ENCODE peak calls at places on chromosomes 16 and 17, in nine cellular contexts. C, R, G, S, E, Z, M, K and V are unnamed samples.

GRCh38 chr17:50153650-50154575 is 3.4 kb upstream of the PPP1R9B start:
- DNase-seq in C (no peak), R (no peak), G (no peak), S (no peak), E (no peak), Z (peak), M (no peak), K (no peak), V (no peak)

GRCh38 chr16:81478876-81479496 is 34.4 kb downstream of the CMIP start:
- DNase-seq in C (peak), R (no peak), G (peak), S (no peak), E (no peak), Z (no peak), M (no peak), K (no peak), V (no peak)

GRCh38 chr17:5864910-5865657 is 205.1 kb upstream of the WSCD1 start:
- DNase-seq in C (no peak), R (no peak), G (no peak), S (no peak), E (no peak), Z (no peak), M (no peak), K (no peak), V (peak)

GRCh38 chr17:81959362-81960129 is 1.4 kb downstream of the NOTUM start:
- DNase-seq in C (peak), R (peak), G (peak), S (peak), E (peak), Z (peak), M (no peak), K (peak), V (peak)

GRCh38 chr16:21033707-21034106 is 116.9 kb downstream of the DNAH3 start:
- DNase-seq in C (no peak), R (no peak), G (no peak), S (no peak), E (no peak), Z (no peak), M (no peak), K (no peak), V (peak)

GRCh38 chr17:34781071-34781470 is 180.2 kb downstream of the CCT6B start:
- DNase-seq in C (no peak), R (no peak), G (no peak), S (no peak), E (no peak), Z (no peak), M (no peak), K (no peak), V (no peak)

GRCh38 chr16:89373355-89374110 is 116.8 kb downstream of the ANKRD11 start:
- DNase-seq in C (no peak), R (no peak), G (no peak), S (no peak), E (no peak), Z (no peak), M (peak), K (peak), V (peak)

GRCh38 chr16:20904507-20905079 is 4.0 kb downstream of the LYRM1 start:
- DNase-seq in C (no peak), R (peak), G (peak), S (peak), E (no peak), Z (no peak), M (no peak), K (no peak), V (no peak)

GRCh38 chr17:16286009-16286946 is 67.0 kb downstream of the CENPV start:
- DNase-seq in C (peak), R (peak), G (peak), S (peak), E (peak), Z (peak), M (peak), K (peak), V (peak)

GRCh38 chr17:74037320-74037719 is 166.2 kb upstream of the RPL38 start:
- DNase-seq in C (peak), R (no peak), G (no peak), S (no peak), E (peak), Z (no peak), M (no peak), K (peak), V (peak)

GRCh38 chr17:66493283-66494019 is 191.0 kb downstream of the PRKCA start:
- DNase-seq in C (no peak), R (peak), G (no peak), S (no peak), E (no peak), Z (no peak), M (no peak), K (no peak), V (peak)

GRCh38 chr16:66326995-66327513 is 39.4 kb upstream of the CDH5 start:
- DNase-seq in C (no peak), R (no peak), G (no peak), S (no peak), E (no peak), Z (peak), M (no peak), K (peak), V (no peak)

GRCh38 chr17:19270347-19270950 is 33.3 kb downstream of the EPN2 start:
- DNase-seq in C (no peak), R (no peak), G (no peak), S (no peak), E (no peak), Z (peak), M (no peak), K (no peak), V (no peak)

GRCh38 chr17:78032166-78032565 is 73.7 kb downstream of the TNRC6C start:
- DNase-seq in C (no peak), R (no peak), G (no peak), S (no peak), E (no peak), Z (no peak), M (no peak), K (no peak), V (peak)

GRCh38 chr16:90015586-90016338 is 3.5 kb downstream of the DBNDD1 start:
- DNase-seq in C (no peak), R (no peak), G (no peak), S (no peak), E (no peak), Z (no peak), M (no peak), K (no peak), V (no peak)

GRCh38 chr16:6453742-6454141 is 878.9 kb upstream of the RBFOX1 start:
- DNase-seq in C (no peak), R (no peak), G (no peak), S (no peak), E (no peak), Z (no peak), M (no peak), K (no peak), V (no peak)

GRCh38 chr17:16942141-16943031 is 29.5 kb downstream of the TNFRSF13B start:
- DNase-seq in C (no peak), R (no peak), G (no peak), S (no peak), E (no peak), Z (no peak), M (no peak), K (no peak), V (no peak)

GRCh38 chr17:1252203-1252608 is 18.0 kb upstream of the BHLHA9 start:
- DNase-seq in C (no peak), R (no peak), G (no peak), S (no peak), E (no peak), Z (no peak), M (no peak), K (no peak), V (no peak)

GRCh38 chr17:1181769-1182137 is 2.0 kb upstream of the ABR start:
- DNase-seq in C (no peak), R (no peak), G (no peak), S (no peak), E (no peak), Z (no peak), M (no peak), K (no peak), V (peak)

GRCh38 chr17:38606646-38607611 is 1.2 kb upstream of the SRCIN1 start:
- DNase-seq in C (no peak), R (no peak), G (no peak), S (no peak), E (no peak), Z (peak), M (no peak), K (no peak), V (no peak)

GRCh38 chr16:79811541-79811940 is 211.0 kb upstream of the MAF start:
- DNase-seq in C (no peak), R (no peak), G (no peak), S (no peak), E (no peak), Z (no peak), M (no peak), K (no peak), V (no peak)

GRCh38 chr17:17542906-17543635 is 46.9 kb upstream of the RASD1 start:
- DNase-seq in C (no peak), R (no peak), G (no peak), S (no peak), E (no peak), Z (no peak), M (no peak), K (no peak), V (no peak)

GRCh38 chr17:48799069-48799710 is 17.8 kb downstream of the TTLL6 start:
- DNase-seq in C (no peak), R (no peak), G (no peak), S (no peak), E (no peak), Z (no peak), M (no peak), K (peak), V (no peak)

GRCh38 chr17:77376795-77377751 is 236.3 kb downstream of the SEC14L1 start:
- DNase-seq in C (no peak), R (no peak), G (no peak), S (no peak), E (no peak), Z (no peak), M (no peak), K (peak), V (no peak)

GRCh38 chr17:44941712-44942331 is 5.8 kb downstream of the KIF18B start:
- DNase-seq in C (no peak), R (no peak), G (no peak), S (no peak), E (no peak), Z (no peak), M (no peak), K (no peak), V (no peak)
- TF ChIP-seq CTCF in C (no peak), R (no peak), G (no peak), S (no peak), E (no peak), Z (no peak), M (no peak), K (no peak), V (no peak)

DNA sequence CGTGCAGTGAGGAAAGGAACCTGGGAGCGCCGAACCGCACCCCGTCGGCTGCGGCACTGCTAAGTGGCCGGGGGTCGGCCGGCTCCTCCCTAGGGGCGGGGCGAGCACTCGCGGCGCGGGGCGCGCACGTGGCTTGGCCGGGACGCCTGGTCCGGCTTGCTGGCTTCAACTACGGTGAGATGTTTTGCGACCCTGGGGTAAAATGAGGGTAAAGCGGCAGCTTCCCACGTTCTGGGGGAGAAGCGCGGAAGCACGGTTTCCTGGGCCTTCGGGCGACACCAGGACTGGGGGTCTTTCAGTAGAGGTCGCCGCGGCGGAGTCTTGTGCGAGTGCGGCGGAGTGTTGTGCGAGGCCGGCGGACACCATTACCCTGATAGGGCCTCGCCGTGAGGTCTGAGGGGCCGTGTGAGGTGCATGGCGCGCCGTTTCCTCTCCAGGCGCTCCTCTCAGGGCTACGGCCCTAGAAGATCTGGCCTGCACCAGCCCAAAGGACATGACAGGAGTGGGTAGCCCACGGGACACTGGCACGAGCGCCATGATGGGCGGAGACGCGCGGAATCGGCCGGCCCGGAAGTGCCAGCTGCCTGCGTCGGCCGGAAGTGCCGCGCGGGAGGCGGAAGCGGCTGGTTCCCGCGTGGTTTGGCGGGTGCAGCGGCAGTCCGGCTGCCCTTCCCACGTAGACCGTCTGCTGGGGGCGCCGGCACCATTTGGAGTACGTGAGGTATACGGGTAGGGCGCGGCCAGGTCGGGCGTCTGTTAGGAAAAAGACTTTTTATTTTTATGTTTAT is at the start of gene PIGW:
- DNase-seq in C (peak), R (peak), G (peak), S (peak), E (peak), Z (peak), M (peak), K (peak), V (peak)
- TF ChIP-seq CTCF in C (no peak), R (no peak), G (peak), S (no peak), E (no peak), Z (peak), M (no peak), K (peak), V (peak)

GRCh38 chr16:12802048-12802447 is 1.6 kb downstream of the CPPED1 start:
- DNase-seq in C (no peak), R (no peak), G (no peak), S (no peak), E (no peak), Z (no peak), M (no peak), K (no peak), V (no peak)

GRCh38 chr16:12802661-12803060 is 1.0 kb downstream of the CPPED1 start:
- DNase-seq in C (no peak), R (no peak), G (no peak), S (no peak), E (no peak), Z (no peak), M (no peak), K (no peak), V (no peak)

GRCh38 chr16:12803203-12804093 is at the start of gene CPPED1:
- DNase-seq in C (peak), R (peak), G (peak), S (peak), E (peak), Z (peak), M (no peak), K (peak), V (peak)

GRCh38 chr16:12805091-12805490 is 1.4 kb upstream of the CPPED1 start:
- DNase-seq in C (no peak), R (no peak), G (no peak), S (no peak), E (no peak), Z (no peak), M (no peak), K (no peak), V (no peak)

DNA sequence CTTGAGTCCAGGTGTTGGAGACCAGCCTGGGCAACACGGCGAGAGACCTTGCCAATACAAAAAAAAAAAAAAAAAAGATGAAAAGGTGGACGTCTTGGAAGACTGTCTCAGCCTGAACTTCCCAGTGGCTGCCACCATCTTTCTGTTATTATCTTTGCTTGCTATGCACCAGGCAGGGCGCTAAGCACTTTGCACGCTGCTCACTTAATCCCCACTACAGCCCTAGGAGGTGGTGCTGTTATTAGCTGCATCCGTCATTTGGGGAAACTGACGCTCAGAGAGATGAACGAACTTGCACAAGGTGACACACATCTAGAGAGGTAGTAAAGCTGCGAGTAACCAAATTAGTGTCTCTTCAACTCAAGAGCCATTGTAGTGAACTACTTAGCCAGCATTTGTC is 708 bp upstream of the CPPED1 start:
- DNase-seq in C (no peak), R (no peak), G (no peak), S (no peak), E (no peak), Z (no peak), M (no peak), K (no peak), V (no peak)
- TF ChIP-seq CTCF in C (no peak), R (no peak), G (no peak), S (no peak), E (no peak), Z (no peak), M (no peak), K (no peak), V (no peak)

GRCh38 chr17:42163113-42163512 is 8.3 kb upstream of the RAB5C start:
- DNase-seq in C (no peak), R (no peak), G (peak), S (no peak), E (peak), Z (peak), M (no peak), K (no peak), V (no peak)
- TF ChIP-seq CTCF in C (no peak), R (peak), G (peak), S (no peak), E (peak), Z (no peak), M (peak), K (peak), V (peak)

DNA sequence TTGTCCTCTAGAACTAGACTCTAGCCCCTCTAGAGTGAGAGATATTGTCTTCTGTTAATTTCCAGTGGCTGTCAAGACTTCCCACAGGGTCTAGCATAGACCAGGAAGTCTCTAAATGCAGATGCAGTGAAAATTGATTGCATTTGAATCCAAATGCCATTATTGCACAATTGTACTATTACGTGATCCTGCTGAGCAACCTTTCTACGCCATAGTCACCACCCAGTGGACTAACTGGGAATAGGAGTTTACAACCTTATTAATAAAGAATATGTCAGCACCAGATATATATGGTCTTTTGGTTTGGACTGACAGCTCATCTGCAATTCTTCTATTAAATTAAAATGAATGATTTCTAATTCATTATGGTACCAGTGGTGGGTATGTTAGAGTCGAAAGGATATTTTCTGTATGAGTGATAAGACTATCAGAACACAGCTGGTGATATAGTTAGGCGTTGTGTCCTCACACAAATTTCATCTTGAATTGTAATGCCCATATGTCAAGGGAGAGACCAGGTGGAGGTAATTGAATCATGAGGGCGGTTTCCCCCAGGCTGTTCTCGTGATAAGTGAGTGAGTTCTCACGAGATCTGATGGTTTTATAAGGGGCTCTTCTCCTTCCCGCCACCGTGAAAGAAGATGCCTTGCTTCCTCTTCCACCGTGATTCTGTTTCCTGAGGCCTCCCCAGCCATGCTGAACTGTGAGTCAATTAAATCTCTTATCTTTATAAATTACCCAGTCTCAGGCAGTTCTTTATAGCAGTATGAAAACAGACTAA is 138.9 kb upstream of the CA10 start:
- DNase-seq in C (no peak), R (peak), G (no peak), S (no peak), E (no peak), Z (no peak), M (no peak), K (peak), V (no peak)
- TF ChIP-seq CTCF in C (no peak), R (no peak), G (no peak), S (no peak), E (no peak), Z (no peak), M (peak), K (peak), V (no peak)

GRCh38 chr16:26727801-26728200 is 338.9 kb upstream of the C16orf82 start:
- DNase-seq in C (no peak), R (no peak), G (no peak), S (no peak), E (peak), Z (no peak), M (no peak), K (no peak), V (no peak)
- TF ChIP-seq CTCF in C (no peak), R (no peak), G (no peak), S (no peak), E (no peak), Z (no peak), M (no peak), K (no peak), V (no peak)